ENCODE peak calls at places on chromosome 15, in four cellular contexts. O is GM12878, M is HepG2, E is K562. T is an unnamed sample.

GRCh38 chr15:70258369-70259029 is 160.8 kb upstream of the TLE3 start:
- DNase-seq in E (no peak), M (no peak), O (no peak), T (no peak)

GRCh38 chr15:26838742-26839460 is 28.0 kb upstream of the GABRA5 start:
- DNase-seq in O (no peak), E (peak), M (no peak), T (peak)

GRCh38 chr15:91853968-91854943 is 748 bp downstream of the SLCO3A1 start:
- DNase-seq in O (no peak), E (no peak), M (no peak), T (peak)

GRCh38 chr15:29126821-29127461 is 142.7 kb downstream of the NSMCE3 start:
- DNase-seq in O (no peak), M (no peak), E (peak), T (peak)

GRCh38 chr15:58391088-58391487 is 40.7 kb upstream of the LIPC start:
- DNase-seq in O (no peak), E (no peak), M (no peak), T (no peak)

GRCh38 chr15:41936649-41937567 is 35.4 kb downstream of the EHD4 start:
- DNase-seq in O (no peak), E (no peak), M (no peak), T (no peak)

GRCh38 chr15:90388462-90389182 is 580 bp downstream of the IQGAP1 start:
- DNase-seq in M (peak), E (peak), O (no peak), T (peak)

GRCh38 chr15:96329403-96329981 is 1.0 kb upstream of the NR2F2 start:
- DNase-seq in M (no peak), E (no peak), O (no peak), T (no peak)

GRCh38 chr15:89899951-89900567 is 6.3 kb upstream of the AP3S2 start:
- DNase-seq in E (no peak), O (no peak), M (no peak), T (no peak)

GRCh38 chr15:77575203-77575934 is 57.3 kb downstream of the LINGO1 start:
- DNase-seq in O (no peak), M (no peak), E (no peak), T (no peak)

GRCh38 chr15:77098572-77098971 is 27.7 kb upstream of the TSPAN3 start:
- DNase-seq in M (no peak), O (no peak), E (no peak), T (no peak)

GRCh38 chr15:81858586-81858985 is 187.2 kb downstream of the MEX3B start:
- DNase-seq in M (no peak), E (no peak), O (no peak), T (no peak)

GRCh38 chr15:78007965-78008886 is 69.3 kb downstream of the TBC1D2B start:
- DNase-seq in M (no peak), E (no peak), O (no peak), T (no peak)

GRCh38 chr15:85691350-85692240 is 103.1 kb downstream of the KLHL25 start:
- DNase-seq in M (no peak), O (peak), E (no peak), T (no peak)

GRCh38 chr15:72231066-72231846 is at the start of gene PKM:
- DNase-seq in O (peak), E (peak), M (peak), T (peak)
- TF ChIP-seq ETV6 in O (no peak), E (no peak), M (no peak), T (peak)

GRCh38 chr15:45146405-45146804 is 16.6 kb downstream of the DUOX1 start:
- DNase-seq in E (no peak), M (no peak), O (no peak), T (no peak)

GRCh38 chr15:45143056-45143455 is 13.3 kb downstream of the DUOX1 start:
- DNase-seq in E (no peak), M (no peak), O (no peak), T (no peak)

GRCh38 chr15:45141386-45141785 is 11.6 kb downstream of the DUOX1 start:
- DNase-seq in E (no peak), M (no peak), O (no peak), T (no peak)

GRCh38 chr15:45144775-45145174 is 15.0 kb downstream of the DUOX1 start:
- DNase-seq in M (no peak), E (no peak), O (no peak), T (no peak)

GRCh38 chr15:45143946-45144345 is 14.2 kb downstream of the DUOX1 start:
- DNase-seq in O (no peak), E (no peak), M (no peak), T (no peak)
- TF ChIP-seq ETV6 in O (no peak), E (no peak), M (no peak), T (no peak)

GRCh38 chr15:65051266-65051665 is 6.1 kb downstream of the SLC51B start:
- DNase-seq in E (no peak), M (no peak), O (no peak), T (no peak)
- TF ChIP-seq ETV6 in E (no peak), M (no peak), O (no peak), T (no peak)

DNA sequence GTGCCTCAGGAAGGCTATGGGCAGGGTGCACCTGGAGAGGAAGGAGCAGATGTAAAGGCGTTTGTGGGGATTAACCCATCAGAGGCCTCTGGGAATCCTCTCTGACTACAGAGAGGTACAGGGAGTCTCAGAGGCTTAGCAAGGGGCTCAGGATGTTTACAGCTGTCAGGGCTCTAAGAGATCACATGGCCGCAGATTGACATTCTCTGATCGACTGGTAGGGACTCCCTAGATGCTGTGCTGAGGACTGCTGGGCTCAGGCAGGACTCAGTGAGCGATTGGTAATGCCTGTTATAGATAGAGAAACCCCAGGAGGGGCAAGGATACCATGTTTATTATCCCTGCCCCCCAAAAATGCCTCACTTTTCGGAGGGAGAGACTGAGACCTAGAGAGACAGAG is 103.5 kb downstream of the CORO2B start:
- DNase-seq in E (no peak), O (no peak), M (no peak), T (no peak)
- TF ChIP-seq ETV6 in E (no peak), O (no peak), M (no peak), T (no peak)

DNA sequence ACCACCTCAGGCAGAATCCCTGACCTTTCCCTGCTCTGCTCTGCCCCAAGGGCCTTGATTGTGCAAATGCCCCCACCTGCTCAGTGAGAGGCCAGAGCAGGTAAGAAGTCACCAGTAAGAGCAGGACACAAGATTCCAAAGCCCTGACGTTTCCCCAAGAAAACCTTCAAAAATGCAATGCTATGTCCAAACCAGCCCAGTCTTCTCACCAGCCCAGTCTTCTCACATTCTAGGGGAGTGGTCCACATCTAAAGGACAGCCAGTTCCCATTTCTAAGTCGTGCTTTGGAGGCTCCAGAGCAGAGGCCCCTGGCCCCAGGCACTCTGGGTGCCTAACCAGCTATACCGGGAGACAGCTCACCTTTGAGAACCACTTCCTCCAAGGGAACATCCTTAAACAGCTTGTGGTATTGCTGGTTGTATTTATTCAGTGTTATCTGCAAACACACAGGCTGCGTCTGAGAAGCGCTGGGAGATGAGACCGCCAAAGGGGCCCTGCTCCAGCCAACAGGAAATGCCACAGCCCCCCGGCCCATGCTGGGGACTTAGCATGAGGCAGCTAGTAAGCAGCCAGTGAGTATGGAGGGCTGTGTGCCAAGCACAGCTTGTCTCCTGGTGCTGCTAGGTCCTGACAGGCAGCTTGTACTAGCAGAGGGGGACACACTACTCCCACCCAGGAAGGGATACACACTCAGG is 29.3 kb downstream of the GRAMD2A start:
- DNase-seq in O (no peak), M (no peak), E (peak), T (no peak)
- TF ChIP-seq ETV6 in O (no peak), M (no peak), E (no peak), T (no peak)

T was measured in WTC11.